ENCODE peak calls at places on chromosomes 16 and 17, in seven cellular contexts. X is HCT116; H is C1 segment of cervical spinal cord; Y is coronary artery; M is GM12865; E is HFFc6; W is naive thymus-derived CD8-positive, alpha-beta T cell. Q is an unnamed sample.
A peak's percentile ranks its signal among the peaks of the same experiment; 100 is the strongest.

GRCh38 chr16:88977028-88977844 is at the start of gene CBFA2T3:
- DNase-seq in X (no peak), H (peak; percentile 58), Y (no peak), M (peak; percentile 81), E (no peak), W (no peak), Q (no peak)

GRCh38 chr16:2457267-2457666 is 2.6 kb upstream of the TEDC2 start:
- DNase-seq in X (no peak), H (no peak), Y (no peak), M (no peak), E (no peak), W (no peak), Q (no peak)

GRCh38 chr17:73350864-73351263 is 39.1 kb upstream of the CDC42EP4 start:
- DNase-seq in X (no peak), H (no peak), Y (no peak), M (no peak), E (no peak), W (no peak), Q (no peak)

GRCh38 chr17:39781814-39782213 is 44.1 kb downstream of the GRB7 start:
- DNase-seq in X (no peak), H (no peak), Y (no peak), M (no peak), E (no peak), W (no peak), Q (no peak)

GRCh38 chr17:82217530-82218204 is 5.0 kb upstream of the CCDC57 start:
- DNase-seq in X (no peak), H (peak; percentile 42), Y (peak; percentile 87), M (no peak), E (peak; percentile 85), W (no peak), Q (no peak)

GRCh38 chr16:6725634-6726331 is 606.9 kb upstream of the RBFOX1 start:
- DNase-seq in X (no peak), H (no peak), Y (no peak), M (no peak), E (no peak), W (no peak), Q (no peak)

GRCh38 chr16:61900482-61900881 is 135.8 kb downstream of the CDH8 start:
- DNase-seq in X (no peak), H (no peak), Y (no peak), M (no peak), E (no peak), W (no peak), Q (no peak)

GRCh38 chr16:68247400-68247799 is 2.2 kb downstream of the PLA2G15 start:
- DNase-seq in X (no peak), H (peak; percentile 30), Y (no peak), M (no peak), E (no peak), W (no peak), Q (no peak)

GRCh38 chr17:66964083-66964771 is at the start of gene CACNG4:
- DNase-seq in X (no peak), H (no peak), Y (no peak), M (no peak), E (no peak), W (no peak), Q (no peak)

GRCh38 chr17:58289869-58290268 is 9.1 kb upstream of the MPO start:
- DNase-seq in X (no peak), H (no peak), Y (no peak), M (no peak), E (no peak), W (no peak), Q (no peak)

GRCh38 chr17:49358638-49359247 is 3.3 kb downstream of the ZNF652 start:
- DNase-seq in X (no peak), H (no peak), Y (no peak), M (peak; percentile 88), E (no peak), W (peak; percentile 53), Q (no peak)